ENCODE peak calls at places on chromosomes 3 and 15, in ten cellular contexts. Q is vagina, L is upper lobe of left lung, J is transverse colon, R is stomach, E is breast epithelium, P is H1, W is esophagus muscularis mucosa, X is K562, Y is prostate gland. K is an unnamed sample. For H3K4me1, the result is how much of the 10 kb centered on the place peaks cover.

GRCh38 chr3:12603969-12604368 is 47.1 kb downstream of the MKRN2 start:
- DNase-seq in E (no peak), W (no peak), R (no peak), Q (no peak), Y (no peak), X (no peak), L (no peak), J (no peak), P (no peak), K (no peak)

GRCh38 chr3:36653095-36653494 is 111.3 kb downstream of the DCLK3 start:
- DNase-seq in E (no peak), Q (no peak), Y (no peak), X (peak), R (no peak), J (no peak), W (no peak), L (no peak), P (no peak), K (no peak)

GRCh38 chr3:61663728-61664492 is 102.5 kb downstream of the PTPRG start:
- DNase-seq in Y (no peak), X (no peak), J (no peak), R (no peak), L (no peak), E (no peak), Q (no peak), W (no peak), P (no peak), K (no peak)

GRCh38 chr3:184805351-184806038 is 6.5 kb upstream of the VPS8 start:
- DNase-seq in E (no peak), L (no peak), R (no peak), Y (no peak), X (peak), J (no peak), W (no peak), Q (no peak), P (no peak), K (no peak)

GRCh38 chr15:33135355-33135781 is 59.1 kb downstream of the FMN1 start:
- DNase-seq in Q (no peak), R (no peak), Y (no peak), J (no peak), L (no peak), W (no peak), P (no peak), E (no peak), X (no peak), K (no peak)

GRCh38 chr3:173548261-173548660 is 150.7 kb downstream of the NLGN1 start:
- DNase-seq in P (no peak), L (no peak), E (no peak), J (no peak), Q (no peak), W (no peak), R (no peak), Y (no peak), X (no peak), K (no peak)

GRCh38 chr3:13308406-13308805 is 111.7 kb downstream of the NUP210 start:
- DNase-seq in Q (no peak), L (no peak), R (peak), J (peak), X (peak), Y (no peak), W (no peak), P (peak), E (no peak), K (no peak)

GRCh38 chr15:41894791-41895463 is 1.1 kb upstream of the SPTBN5 start:
- DNase-seq in P (no peak), R (peak), X (peak), W (no peak), J (peak), E (peak), Q (no peak), L (peak), Y (peak), K (peak)

GRCh38 chr3:123126051-123126450 is 59.2 kb downstream of the PDIA5 start:
- DNase-seq in Q (no peak), P (no peak), R (no peak), X (no peak), Y (no peak), W (no peak), L (no peak), E (no peak), J (no peak), K (no peak)

GRCh38 chr3:41404601-41405000 is 205.3 kb downstream of the CTNNB1 start:
- DNase-seq in X (no peak), R (no peak), Y (no peak), W (no peak), L (no peak), J (no peak), P (no peak), Q (no peak), E (no peak), K (no peak)

GRCh38 chr3:32596926-32597369 is 26.3 kb upstream of the DYNC1LI1 start:
- DNase-seq in Q (no peak), X (peak), W (peak), J (no peak), P (no peak), Y (no peak), E (no peak), L (no peak), R (no peak), K (no peak)

GRCh38 chr15:40306908-40307307 is 827 bp downstream of the PLCB2 start:
- DNase-seq in L (no peak), R (no peak), Y (no peak), J (no peak), E (no peak), W (no peak), X (no peak), P (no peak), Q (no peak), K (no peak)

GRCh38 chr3:28667646-28668376 is 319.2 kb upstream of the AZI2 start:
- DNase-seq in Y (peak), J (peak), Q (no peak), W (no peak), E (no peak), L (peak), P (peak), X (peak), R (peak), K (peak)

GRCh38 chr3:77605308-77605707 is 565.4 kb downstream of the ROBO2 start:
- DNase-seq in W (no peak), X (no peak), R (no peak), L (no peak), Q (no peak), E (no peak), P (no peak), J (no peak), Y (no peak), K (no peak)

GRCh38 chr3:19808834-19809233 is 125.2 kb downstream of the EFHB start:
- DNase-seq in R (no peak), P (no peak), E (no peak), X (no peak), Q (no peak), J (no peak), Y (no peak), L (no peak), W (no peak), K (no peak)

GRCh38 chr3:54931182-54931581 is 3.3 kb upstream of the LRTM1 start:
- DNase-seq in E (no peak), W (no peak), L (no peak), R (no peak), J (no peak), X (no peak), Q (no peak), P (no peak), Y (no peak), K (no peak)

GRCh38 chr3:70042683-70043082 is 43.1 kb downstream of the SAMMSON start:
- DNase-seq in R (no peak), W (no peak), P (no peak), Q (no peak), L (no peak), E (no peak), J (no peak), Y (no peak), X (no peak), K (no peak)

GRCh38 chr15:70323111-70323851 is 225.6 kb upstream of the TLE3 start:
- DNase-seq in E (no peak), X (no peak), J (peak), R (peak), W (peak), L (no peak), Q (no peak), Y (peak), P (no peak), K (peak)

GRCh38 chr3:142275856-142276255 is 50.5 kb upstream of the GK5 start:
- DNase-seq in P (no peak), Y (no peak), R (no peak), W (no peak), X (no peak), E (no peak), J (no peak), Q (no peak), L (no peak), K (no peak)

GRCh38 chr15:67179411-67179995 is 75.0 kb downstream of the AAGAB start:
- DNase-seq in P (no peak), E (no peak), X (peak), W (no peak), L (no peak), J (no peak), R (no peak), Y (no peak), Q (no peak), K (no peak)

GRCh38 chr3:169664034-169664820 is 715 bp upstream of the MECOM start:
- DNase-seq in Y (no peak), X (no peak), P (no peak), L (peak), E (no peak), Q (no peak), J (peak), W (no peak), R (peak), K (no peak)

GRCh38 chr3:126277629-126278378 is 79.4 kb downstream of the KLF15 start:
- DNase-seq in E (no peak), Y (no peak), X (no peak), Q (no peak), R (no peak), J (no peak), W (peak), P (no peak), L (no peak), K (no peak)

GRCh38 chr3:71423151-71423906 is 160.2 kb downstream of the FOXP1 start:
- DNase-seq in W (no peak), Y (peak), E (no peak), P (no peak), L (no peak), R (no peak), Q (no peak), J (no peak), X (peak), K (no peak)

GRCh38 chr3:167631471-167631870 is 22.3 kb downstream of the WDR49 start:
- DNase-seq in R (no peak), J (no peak), E (no peak), Y (no peak), P (no peak), Q (no peak), X (no peak), L (no peak), W (no peak), K (no peak)

GRCh38 chr3:144636833-144637232 is 665.2 kb downstream of the DIPK2A start:
- DNase-seq in R (no peak), W (no peak), X (no peak), L (no peak), J (no peak), P (peak), Y (no peak), Q (no peak), E (no peak), K (no peak)

GRCh38 chr3:113079532-113079931 is 88.7 kb downstream of the GTPBP8 start:
- DNase-seq in P (no peak), Q (no peak), Y (no peak), J (no peak), W (no peak), E (no peak), L (no peak), X (no peak), R (no peak), K (no peak)

GRCh38 chr15:83462953-83463433 is 15.9 kb downstream of the SH3GL3 start:
- DNase-seq in W (no peak), Q (no peak), J (no peak), X (peak), E (no peak), P (no peak), Y (no peak), L (no peak), R (no peak), K (no peak)

GRCh38 chr3:140954576-140954975 is 12.9 kb downstream of the SLC25A36 start:
- DNase-seq in E (no peak), W (no peak), Q (no peak), X (no peak), R (no peak), P (no peak), L (no peak), J (no peak), Y (no peak), K (no peak)

GRCh38 chr3:140950154-140950553 is 8.5 kb downstream of the SLC25A36 start:
- DNase-seq in J (no peak), Y (no peak), E (no peak), W (no peak), X (no peak), Q (no peak), L (no peak), P (no peak), R (no peak), K (no peak)

GRCh38 chr3:140955645-140956044 is 14.0 kb downstream of the SLC25A36 start:
- DNase-seq in P (no peak), Y (no peak), J (no peak), Q (no peak), L (no peak), E (no peak), R (no peak), W (no peak), X (no peak), K (no peak)

GRCh38 chr3:140956058-140956835 is 14.6 kb downstream of the SLC25A36 start:
- DNase-seq in P (no peak), E (no peak), Q (no peak), X (no peak), R (no peak), W (no peak), L (no peak), J (no peak), Y (no peak), K (no peak)

DNA sequence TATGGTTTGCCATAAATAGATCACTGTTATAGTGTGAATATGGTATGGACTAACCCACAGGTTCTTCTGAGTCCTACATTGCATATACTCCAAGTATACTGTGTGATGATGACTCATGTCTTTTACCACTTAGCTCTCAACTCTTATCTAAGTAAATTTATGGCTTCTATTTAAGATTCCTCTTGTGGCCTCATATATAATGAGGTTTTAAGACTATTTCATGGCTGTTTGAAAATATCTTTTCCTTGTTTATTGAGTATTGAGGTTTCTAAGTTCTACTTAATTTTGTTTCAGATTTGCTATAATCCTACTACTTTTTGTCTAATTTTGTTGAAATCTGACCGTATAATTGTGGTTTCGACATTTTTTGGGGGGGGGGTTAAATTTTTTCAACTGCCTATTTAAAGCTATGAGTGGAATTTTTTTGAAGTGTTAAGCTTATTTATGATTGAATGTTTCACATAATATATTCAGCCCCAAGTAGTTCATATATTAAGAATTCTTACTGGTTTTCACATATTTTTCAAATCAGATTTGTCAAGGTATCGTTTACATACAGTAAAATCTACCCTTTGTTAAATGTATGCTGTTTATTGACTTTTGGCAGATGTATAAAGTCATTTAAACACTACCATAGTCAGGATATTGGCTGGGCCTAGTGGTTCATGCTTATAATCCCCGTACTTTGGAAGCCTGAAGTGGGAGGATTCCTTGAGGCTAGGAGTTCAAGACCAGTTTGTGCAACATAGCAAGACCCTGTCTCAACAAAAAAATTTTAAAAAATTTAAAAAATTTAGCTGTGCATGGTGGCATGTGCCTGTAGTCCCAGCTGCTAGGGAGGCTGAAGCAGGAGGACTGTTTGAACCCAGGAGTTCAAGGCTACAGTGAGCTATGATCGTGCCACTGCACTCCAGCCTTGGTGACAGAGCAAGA is 11.7 kb downstream of the SLC25A36 start:
- DNase-seq in E (no peak), R (no peak), Q (no peak), P (no peak), L (no peak), Y (no peak), W (no peak), X (peak), J (no peak), K (no peak)
- TF ChIP-seq POLR2AphosphoS5 in E (no peak), R (no peak), Q (no peak), P (no peak), L (no peak), Y (no peak), W (no peak), X (no peak), J (no peak), K (no peak)

GRCh38 chr3:139121513-139122220 is 77.0 kb upstream of the PRR23C start:
- DNase-seq in W (peak), X (peak), Y (peak), E (no peak), Q (peak), J (peak), L (no peak), R (no peak), P (no peak), K (no peak)
- TF ChIP-seq POLR2A in W (no peak), X (no peak), Y (no peak), E (no peak), Q (no peak), J (no peak), L (no peak), R (no peak), P (no peak), K (no peak)

GRCh38 chr3:97960561-97961275 is 11.5 kb downstream of the RIOX2 start:
- DNase-seq in Q (no peak), P (no peak), J (no peak), W (no peak), X (no peak), E (no peak), L (no peak), Y (no peak), R (no peak), K (no peak)
- H3K4me1 ChIP-seq in Q (under half), P (under half), J (under half), W (under half), X (under half), E (under half), L (under half), Y (under half), R (under half), K (under half)

DNA sequence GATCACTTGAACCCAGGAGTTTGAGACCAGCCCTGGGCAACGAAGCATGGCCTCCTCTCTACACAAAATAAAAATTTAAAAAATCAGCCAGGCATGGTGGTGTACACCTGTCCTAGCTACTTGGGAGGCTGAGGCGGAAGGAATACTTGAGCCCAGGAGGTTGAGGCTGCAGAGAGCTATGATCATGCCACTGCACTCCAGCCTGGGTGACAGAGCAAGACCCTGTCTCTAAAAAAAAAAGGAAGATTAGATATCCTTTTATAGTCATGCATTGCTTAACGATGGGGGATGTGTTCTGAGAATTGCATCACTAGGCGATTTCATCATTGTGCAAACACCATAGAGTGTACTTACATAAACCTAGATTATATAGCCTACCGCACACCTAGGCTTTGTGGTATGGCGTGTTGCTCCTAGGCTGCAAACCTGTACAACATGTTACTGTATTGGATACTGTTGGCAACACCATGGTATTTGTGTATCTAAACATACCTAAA is 12.6 kb downstream of the ALAS1 start:
- DNase-seq in P (no peak), E (no peak), Q (no peak), X (no peak), J (no peak), L (peak), Y (peak), W (no peak), R (peak), K (no peak)
- TF ChIP-seq POLR2AphosphoS5 in P (no peak), E (no peak), Q (peak), X (no peak), J (peak), L (no peak), Y (peak), W (peak), R (peak), K (no peak)

GRCh38 chr3:47009225-47010049 is 30.0 kb downstream of the NBEAL2 start:
- DNase-seq in Q (no peak), X (no peak), R (peak), P (peak), W (peak), Y (peak), E (peak), J (peak), L (peak), K (peak)
- TF ChIP-seq POLR2A in Q (no peak), X (no peak), R (no peak), P (no peak), W (peak), Y (peak), E (no peak), J (peak), L (peak), K (peak)

DNA sequence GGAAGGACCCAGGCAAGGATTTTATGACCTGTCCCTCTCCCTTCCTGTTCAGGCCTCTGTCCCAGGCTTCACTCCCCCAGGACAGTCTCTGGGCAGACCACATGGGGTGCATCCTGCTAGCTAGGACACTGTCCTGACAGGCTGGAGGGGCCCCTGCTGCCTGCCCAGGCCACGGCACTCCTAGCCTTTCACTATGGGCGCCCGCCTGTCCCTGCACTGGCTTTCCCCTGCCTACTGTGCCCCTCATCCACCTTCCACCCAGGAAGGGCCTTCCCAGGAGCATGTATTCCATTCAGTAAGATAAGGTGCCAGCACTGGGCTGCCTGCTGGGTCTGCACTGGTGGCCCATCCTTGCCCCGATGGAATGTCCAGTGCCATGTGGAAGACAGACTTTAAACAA is 145.3 kb downstream of the DNAJB8 start:
- DNase-seq in W (no peak), J (no peak), Y (no peak), E (no peak), R (peak), P (no peak), Q (peak), L (no peak), X (no peak), K (peak)
- H3K4me1 ChIP-seq in W (under half), J (under half), Y (under half), E (under half), R (under half), P (under half), Q (under half), L (under half), X (under half), K (under half)

K was measured in sigmoid colon.